ENCODE peak calls at places on chromosomes 11 and 22, in four cellular contexts. One of them, this sample, is unnamed.

GRCh38 chr22:17578129-17578754 is 14.9 kb downstream of the SLC25A18 start:
- DNase-seq in HuH-7.5: no peak
- DNase-seq in NT2/D1: no peak
- DNase-seq in NCI-H1092: no peak
- DNase-seq in this sample: no peak

GRCh38 chr22:23034621-23035556 is 35.4 kb upstream of the GNAZ start:
- DNase-seq in HuH-7.5: no peak
- DNase-seq in NT2/D1: no peak
- DNase-seq in NCI-H1092: no peak
- DNase-seq in this sample: no peak

GRCh38 chr11:122207921-122208764 is 92.1 kb upstream of the BLID start:
- DNase-seq in HuH-7.5: no peak
- DNase-seq in NT2/D1: no peak
- DNase-seq in NCI-H1092: no peak
- DNase-seq in this sample: no peak

GRCh38 chr22:25236417-25236816 is 17.0 kb downstream of the CRYBB2 start:
- DNase-seq in HuH-7.5: no peak
- DNase-seq in NT2/D1: no peak
- DNase-seq in NCI-H1092: no peak
- DNase-seq in this sample: no peak

GRCh38 chr11:131033151-131033651 is 116.9 kb upstream of the SNX19 start:
- DNase-seq in HuH-7.5: no peak
- DNase-seq in NT2/D1: no peak
- DNase-seq in NCI-H1092: no peak
- DNase-seq in this sample: no peak

GRCh38 chr11:1757861-1758610 is 5.7 kb downstream of the CTSD start:
- DNase-seq in HuH-7.5: no peak
- DNase-seq in NT2/D1: no peak
- DNase-seq in NCI-H1092: no peak
- DNase-seq in this sample: no peak

GRCh38 chr11:35798423-35798822 is 135.8 kb downstream of the TRIM44 start:
- DNase-seq in HuH-7.5: no peak
- DNase-seq in NT2/D1: no peak
- DNase-seq in NCI-H1092: no peak
- DNase-seq in this sample: no peak

GRCh38 chr11:130674686-130675085 is 226.2 kb downstream of the ADAMTS15 start:
- DNase-seq in HuH-7.5: no peak
- DNase-seq in NT2/D1: no peak
- DNase-seq in NCI-H1092: no peak
- DNase-seq in this sample: no peak

GRCh38 chr11:2076441-2076840 is 62.7 kb downstream of the IGF2 start:
- DNase-seq in HuH-7.5: no peak
- DNase-seq in NT2/D1: no peak
- DNase-seq in NCI-H1092: no peak
- DNase-seq in this sample: no peak

GRCh38 chr22:49934891-49935557 is 16.6 kb downstream of the CRELD2 start:
- DNase-seq in HuH-7.5: no peak
- DNase-seq in NT2/D1: no peak
- DNase-seq in NCI-H1092: no peak
- DNase-seq in this sample: peak; percentile 45

GRCh38 chr11:73671701-73672100 is 25.3 kb downstream of the PLEKHB1 start:
- DNase-seq in HuH-7.5: no peak
- DNase-seq in NT2/D1: no peak
- DNase-seq in NCI-H1092: no peak
- DNase-seq in this sample: no peak

GRCh38 chr11:40281055-40281580 is 1178.3 kb downstream of the LRRC4C start:
- DNase-seq in HuH-7.5: no peak
- DNase-seq in NT2/D1: no peak
- DNase-seq in NCI-H1092: peak; percentile 41
- DNase-seq in this sample: no peak

GRCh38 chr11:12390258-12390657 is 12.9 kb downstream of the PARVA start:
- DNase-seq in HuH-7.5: no peak
- DNase-seq in NT2/D1: no peak
- DNase-seq in NCI-H1092: no peak
- DNase-seq in this sample: no peak

GRCh38 chr11:23540101-23540561 is 679.9 kb upstream of the CCDC179 start:
- DNase-seq in HuH-7.5: peak; percentile 11
- DNase-seq in NT2/D1: no peak
- DNase-seq in NCI-H1092: no peak
- DNase-seq in this sample: peak; percentile 46

GRCh38 chr11:3849297-3849874 is 6.1 kb upstream of the STIM1 start:
- DNase-seq in HuH-7.5: no peak
- DNase-seq in NT2/D1: no peak
- DNase-seq in NCI-H1092: no peak
- DNase-seq in this sample: peak; percentile 40

GRCh38 chr22:29710922-29711593 is 8.7 kb upstream of the CABP7 start:
- DNase-seq in HuH-7.5: no peak
- DNase-seq in NT2/D1: no peak
- DNase-seq in NCI-H1092: peak; percentile 75
- DNase-seq in this sample: peak; percentile 63

GRCh38 chr11:75625970-75626691 is 42.7 kb downstream of the MAP6 start:
- DNase-seq in HuH-7.5: no peak
- DNase-seq in NT2/D1: no peak
- DNase-seq in NCI-H1092: no peak
- DNase-seq in this sample: no peak

GRCh38 chr22:35894464-35894878 is 134.2 kb downstream of the RBFOX2 start:
- DNase-seq in HuH-7.5: no peak
- DNase-seq in NT2/D1: no peak
- DNase-seq in NCI-H1092: no peak
- DNase-seq in this sample: no peak

GRCh38 chr11:72393303-72393702 is 41.0 kb downstream of the CLPB start:
- DNase-seq in HuH-7.5: no peak
- DNase-seq in NT2/D1: no peak
- DNase-seq in NCI-H1092: no peak
- DNase-seq in this sample: no peak

GRCh38 chr11:107482234-107482633 is 24.6 kb upstream of the CWF19L2 start:
- DNase-seq in HuH-7.5: no peak
- DNase-seq in NT2/D1: no peak
- DNase-seq in NCI-H1092: no peak
- DNase-seq in this sample: no peak

GRCh38 chr11:20873054-20873453 is 203.7 kb downstream of the NELL1 start:
- DNase-seq in HuH-7.5: peak; percentile 13
- DNase-seq in NT2/D1: peak; percentile 56
- DNase-seq in NCI-H1092: peak; percentile 71
- DNase-seq in this sample: peak; percentile 92

GRCh38 chr22:36467946-36468345 is 13.5 kb downstream of the TXN2 start:
- DNase-seq in HuH-7.5: no peak
- DNase-seq in NT2/D1: no peak
- DNase-seq in NCI-H1092: no peak
- DNase-seq in this sample: no peak

GRCh38 chr11:112975493-112975892 is 14.3 kb downstream of the NCAM1 start:
- DNase-seq in HuH-7.5: no peak
- DNase-seq in NT2/D1: no peak
- DNase-seq in NCI-H1092: no peak
- DNase-seq in this sample: no peak

GRCh38 chr11:121723261-121723741 is 270.5 kb upstream of the SORL1-AS1 start:
- DNase-seq in HuH-7.5: no peak
- DNase-seq in NT2/D1: no peak
- DNase-seq in NCI-H1092: peak; percentile 80
- DNase-seq in this sample: peak; percentile 19

GRCh38 chr11:102422817-102423725 is 29.5 kb downstream of the TMEM123 start:
- DNase-seq in HuH-7.5: no peak
- DNase-seq in NT2/D1: no peak
- DNase-seq in NCI-H1092: no peak
- DNase-seq in this sample: peak; percentile 11

GRCh38 chr22:35124674-35125219 is 58.8 kb downstream of the ISX start:
- DNase-seq in HuH-7.5: no peak
- DNase-seq in NT2/D1: no peak
- DNase-seq in NCI-H1092: no peak
- DNase-seq in this sample: no peak

GRCh38 chr22:35783943-35784614 is 66.4 kb downstream of the APOL5 start:
- DNase-seq in HuH-7.5: no peak
- DNase-seq in NT2/D1: no peak
- DNase-seq in NCI-H1092: no peak
- DNase-seq in this sample: no peak

GRCh38 chr11:67421421-67422031 is 6.0 kb downstream of the CARNS1 start:
- DNase-seq in HuH-7.5: no peak
- DNase-seq in NT2/D1: no peak
- DNase-seq in NCI-H1092: no peak
- DNase-seq in this sample: no peak

GRCh38 chr11:92384316-92384715 is 159.7 kb downstream of the FAT3 start:
- DNase-seq in HuH-7.5: no peak
- DNase-seq in NT2/D1: no peak
- DNase-seq in NCI-H1092: no peak
- DNase-seq in this sample: no peak

GRCh38 chr11:42021919-42022318 is 562.5 kb upstream of the LRRC4C start:
- DNase-seq in HuH-7.5: no peak
- DNase-seq in NT2/D1: no peak
- DNase-seq in NCI-H1092: no peak
- DNase-seq in this sample: no peak

GRCh38 chr11:71408826-71409225 is 39.4 kb downstream of the DHCR7 start:
- DNase-seq in HuH-7.5: no peak
- DNase-seq in NT2/D1: no peak
- DNase-seq in NCI-H1092: no peak
- DNase-seq in this sample: no peak